ENCODE peak calls at places on chromosome 20, in ten cellular contexts. K is Right ventricle myocardium superior; H is omental fat pad; J is stimulated activated CD8-positive, alpha-beta memory T cell treated with anti-CD3 and anti-CD28 coated beads, Interleukin-15, amount 100 ng/mL, for 1 hour; A is HFF-Myc; T is D341Med; N is GM23248; D is progenitor cell of endocrine pancreas; B is suprapubic skin; S is anterior cingulate cortex. G is an unnamed sample.

GRCh38 chr20:15814903-15815302 is 758.3 kb downstream of the KIF16B start:
- DNase-seq in K (no peak), H (no peak), J (no peak), A (peak), T (no peak), N (peak), D (no peak), B (no peak), S (no peak), G (no peak)

GRCh38 chr20:37298190-37298939 is 8.9 kb downstream of the MANBAL start:
- DNase-seq in K (no peak), H (no peak), J (no peak), A (no peak), T (no peak), N (peak), D (no peak), B (no peak), S (no peak), G (no peak)

GRCh38 chr20:50297498-50298348 is 107.1 kb downstream of the CEBPB start:
- DNase-seq in K (peak), H (no peak), J (no peak), A (no peak), T (no peak), N (no peak), D (no peak), B (no peak), S (no peak), G (no peak)

GRCh38 chr20:34724172-34724571 is 20.0 kb downstream of the TP53INP2 start:
- DNase-seq in K (no peak), H (no peak), J (no peak), A (no peak), T (no peak), N (no peak), D (no peak), B (no peak), S (no peak), G (no peak)

GRCh38 chr20:47544240-47544639 is 42.6 kb downstream of the NCOA3 start:
- DNase-seq in K (no peak), H (no peak), J (no peak), A (no peak), T (no peak), N (peak), D (no peak), B (no peak), S (no peak), G (no peak)

GRCh38 chr20:23583526-23583925 is 15.2 kb upstream of the CST9L start:
- DNase-seq in K (no peak), H (no peak), J (no peak), A (no peak), T (no peak), N (no peak), D (no peak), B (no peak), S (no peak), G (no peak)

GRCh38 chr20:3681931-3682820 is at the start of gene ADAM33:
- DNase-seq in K (peak), H (no peak), J (no peak), A (no peak), T (no peak), N (peak), D (no peak), B (no peak), S (no peak), G (no peak)

GRCh38 chr20:50389808-50390684 is 120.1 kb upstream of the PTPN1 start:
- DNase-seq in K (peak), H (no peak), J (no peak), A (no peak), T (no peak), N (no peak), D (no peak), B (no peak), S (no peak), G (no peak)

GRCh38 chr20:37920270-37920669 is 17.3 kb downstream of the VSTM2L start:
- DNase-seq in K (no peak), H (no peak), J (no peak), A (no peak), T (no peak), N (no peak), D (no peak), B (no peak), S (no peak), G (no peak)

GRCh38 chr20:51457281-51457932 is 85.1 kb downstream of the NFATC2 start:
- DNase-seq in K (peak), H (peak), J (no peak), A (peak), T (no peak), N (peak), D (no peak), B (no peak), S (peak), G (no peak)

GRCh38 chr20:34108616-34109174 is 3.3 kb downstream of the EIF2S2 start:
- DNase-seq in K (no peak), H (no peak), J (no peak), A (no peak), T (no peak), N (peak), D (no peak), B (no peak), S (no peak), G (no peak)

GRCh38 chr20:51166489-51166888 is 143.6 kb upstream of the KCNG1 start:
- DNase-seq in K (no peak), H (no peak), J (no peak), A (no peak), T (no peak), N (no peak), D (no peak), B (no peak), S (no peak), G (no peak)

GRCh38 chr20:32510601-32511357 is 74.4 kb downstream of the NOL4L start:
- DNase-seq in K (no peak), H (no peak), J (no peak), A (no peak), T (no peak), N (no peak), D (peak), B (no peak), S (no peak), G (no peak)

GRCh38 chr20:37890643-37891042 is 12.3 kb upstream of the VSTM2L start:
- DNase-seq in K (no peak), H (no peak), J (no peak), A (no peak), T (no peak), N (no peak), D (no peak), B (no peak), S (no peak), G (no peak)

GRCh38 chr20:2470051-2470431 is 548 bp downstream of the SNRPB start:
- DNase-seq in K (no peak), H (peak), J (peak), A (no peak), T (peak), N (peak), D (no peak), B (no peak), S (peak), G (peak)

G was measured in activated CD8-positive, alpha-beta memory T cell treated with anti-CD3 and anti-CD28 coated beads for 1 hour.